ENCODE peak calls at places on chromosomes 12 and 14, in seven cellular contexts. Z, B, U, P, Y, W and E are unnamed samples.

GRCh38 chr12:68785358-68785757 is 22.6 kb upstream of the MDM2 start:
- DNase-seq in U (no peak), Z (no peak), Y (no peak), P (no peak), W (no peak), B (no peak), E (no peak)

GRCh38 chr14:101282418-101282817 is 278.9 kb upstream of the DIO3 start:
- DNase-seq in U (no peak), P (no peak), Y (no peak), B (no peak), W (no peak), Z (no peak), E (no peak)

GRCh38 chr14:92603309-92604257 is 90.0 kb downstream of the RIN3 start:
- DNase-seq in U (no peak), Z (no peak), P (no peak), Y (peak), W (no peak), B (peak), E (peak)

GRCh38 chr12:131090254-131091210 is 136.8 kb downstream of the ADGRD1 start:
- DNase-seq in Y (no peak), W (peak), B (peak), Z (no peak), U (no peak), P (no peak), E (no peak)

GRCh38 chr12:116739381-116739887 is 1.3 kb downstream of the RNFT2 start:
- DNase-seq in W (no peak), Z (no peak), U (no peak), B (no peak), P (no peak), Y (no peak), E (no peak)

GRCh38 chr14:66234411-66234810 is 251.8 kb upstream of the CCDC196 start:
- DNase-seq in Y (no peak), W (no peak), B (no peak), Z (no peak), U (no peak), P (no peak), E (no peak)

GRCh38 chr12:53251477-53252348 is 16.4 kb upstream of the ESPL1 start:
- DNase-seq in Y (peak), B (peak), U (peak), W (peak), Z (peak), P (peak), E (peak)

GRCh38 chr12:120962487-120963054 is 15.8 kb upstream of the HNF1A start:
- DNase-seq in B (no peak), U (peak), W (no peak), P (no peak), Z (no peak), Y (no peak), E (no peak)

GRCh38 chr12:124030510-124030909 is 57.5 kb downstream of the ZNF664 start:
- DNase-seq in P (no peak), B (no peak), U (peak), W (peak), Y (peak), Z (no peak), E (peak)

GRCh38 chr12:44788731-44789130 is 87.4 kb downstream of the NELL2 start:
- DNase-seq in B (no peak), U (no peak), W (no peak), P (no peak), Z (no peak), Y (no peak), E (no peak)

GRCh38 chr12:91381309-91381804 is 198.7 kb upstream of the DCN start:
- DNase-seq in P (peak), Z (no peak), U (peak), B (no peak), Y (peak), W (peak), E (peak)

GRCh38 chr12:131089526-131090253 is 136.0 kb downstream of the ADGRD1 start:
- DNase-seq in P (no peak), W (peak), U (no peak), Y (no peak), B (peak), Z (no peak), E (no peak)

GRCh38 chr14:22737052-22737451 is 29.4 kb upstream of the OXA1L start:
- DNase-seq in B (no peak), W (no peak), Z (no peak), Y (no peak), U (no peak), P (peak), E (no peak)

GRCh38 chr12:88144037-88144436 is 1.9 kb downstream of the TMTC3 start:
- DNase-seq in Z (no peak), W (no peak), U (no peak), P (no peak), B (no peak), Y (peak), E (no peak)

GRCh38 chr14:91339076-91339475 is 78.5 kb downstream of the CCDC88C start:
- DNase-seq in Z (no peak), Y (no peak), W (no peak), B (no peak), U (no peak), P (no peak), E (no peak)

GRCh38 chr12:89528434-89528833 is 2.6 kb upstream of the POC1B start:
- DNase-seq in P (no peak), U (no peak), Z (no peak), W (no peak), Y (no peak), B (no peak), E (no peak)

GRCh38 chr12:39905152-39905551 is 200.7 kb downstream of the SLC2A13 start:
- DNase-seq in U (no peak), Y (no peak), W (no peak), B (no peak), P (no peak), Z (no peak), E (no peak)

GRCh38 chr12:48356041-48356768 is 5.5 kb upstream of the ZNF641 start:
- DNase-seq in Z (no peak), U (peak), Y (no peak), B (no peak), W (no peak), P (no peak), E (no peak)

GRCh38 chr12:51672334-51672733 is 81.3 kb downstream of the SCN8A start:
- DNase-seq in P (no peak), W (no peak), Z (no peak), Y (no peak), U (no peak), B (no peak), E (no peak)